ENCODE peak calls at places on chromosome 18, in ten cellular contexts. One of them, this sample, is unnamed. For H3K36me3, the result is how much of the 10 kb centered on the place peaks cover.

GRCh38 chr18:48785091-48785614 is 165.6 kb downstream of the SMAD7 start:
- DNase-seq in neural progenitor cell: no peak
- DNase-seq in lower lobe of right lung: peak
- DNase-seq in K562: no peak
- DNase-seq in PC-3: no peak
- DNase-seq in body of pancreas: no peak
- DNase-seq in lung: no peak
- DNase-seq in pancreas: no peak
- DNase-seq in transverse colon: peak
- DNase-seq in mesenchymal stem cell: no peak
- DNase-seq in this sample: no peak

GRCh38 chr18:80189197-80189865 is 58.0 kb downstream of the PARD6G start:
- DNase-seq in neural progenitor cell: no peak
- DNase-seq in lower lobe of right lung: no peak
- DNase-seq in K562: no peak
- DNase-seq in PC-3: no peak
- DNase-seq in body of pancreas: no peak
- DNase-seq in lung: no peak
- DNase-seq in pancreas: no peak
- DNase-seq in transverse colon: no peak
- DNase-seq in mesenchymal stem cell: no peak
- DNase-seq in this sample: no peak

GRCh38 chr18:55577812-55578539 is 10.0 kb downstream of the TCF4 start:
- DNase-seq in neural progenitor cell: no peak
- DNase-seq in lower lobe of right lung: no peak
- DNase-seq in K562: peak
- DNase-seq in PC-3: no peak
- DNase-seq in body of pancreas: no peak
- DNase-seq in lung: no peak
- DNase-seq in pancreas: no peak
- DNase-seq in transverse colon: no peak
- DNase-seq in mesenchymal stem cell: no peak
- DNase-seq in this sample: peak

GRCh38 chr18:61892683-61893303 is at the start of gene RNF152:
- DNase-seq in neural progenitor cell: peak
- DNase-seq in lower lobe of right lung: no peak
- DNase-seq in K562: no peak
- DNase-seq in PC-3: no peak
- DNase-seq in body of pancreas: peak
- DNase-seq in lung: peak
- DNase-seq in pancreas: peak
- DNase-seq in transverse colon: peak
- DNase-seq in mesenchymal stem cell: peak
- DNase-seq in this sample: peak

GRCh38 chr18:46386788-46387187 is 270.2 kb downstream of the LOXHD1 start:
- DNase-seq in neural progenitor cell: no peak
- DNase-seq in lower lobe of right lung: no peak
- DNase-seq in K562: no peak
- DNase-seq in PC-3: no peak
- DNase-seq in body of pancreas: no peak
- DNase-seq in lung: no peak
- DNase-seq in pancreas: no peak
- DNase-seq in transverse colon: no peak
- DNase-seq in mesenchymal stem cell: no peak
- DNase-seq in this sample: no peak

GRCh38 chr18:62458868-62459716 is 63.7 kb upstream of the ZCCHC2 start:
- DNase-seq in neural progenitor cell: no peak
- DNase-seq in lower lobe of right lung: no peak
- DNase-seq in K562: no peak
- DNase-seq in PC-3: no peak
- DNase-seq in body of pancreas: no peak
- DNase-seq in lung: peak
- DNase-seq in pancreas: no peak
- DNase-seq in transverse colon: no peak
- DNase-seq in mesenchymal stem cell: no peak
- DNase-seq in this sample: no peak

GRCh38 chr18:30415903-30416302 is 626.6 kb downstream of the DSC3 start:
- DNase-seq in neural progenitor cell: no peak
- DNase-seq in lower lobe of right lung: no peak
- DNase-seq in K562: no peak
- DNase-seq in PC-3: peak
- DNase-seq in body of pancreas: no peak
- DNase-seq in lung: no peak
- DNase-seq in pancreas: no peak
- DNase-seq in transverse colon: no peak
- DNase-seq in mesenchymal stem cell: no peak
- DNase-seq in this sample: no peak

GRCh38 chr18:396251-396555 is 104.3 kb downstream of the COLEC12 start:
- DNase-seq in neural progenitor cell: no peak
- DNase-seq in lower lobe of right lung: no peak
- DNase-seq in K562: no peak
- DNase-seq in PC-3: no peak
- DNase-seq in body of pancreas: no peak
- DNase-seq in lung: no peak
- DNase-seq in pancreas: no peak
- DNase-seq in transverse colon: no peak
- DNase-seq in mesenchymal stem cell: no peak
- DNase-seq in this sample: no peak

GRCh38 chr18:8799593-8799992 is 94.2 kb downstream of the MTCL1 start:
- DNase-seq in neural progenitor cell: no peak
- DNase-seq in lower lobe of right lung: no peak
- DNase-seq in K562: no peak
- DNase-seq in PC-3: no peak
- DNase-seq in body of pancreas: no peak
- DNase-seq in lung: no peak
- DNase-seq in pancreas: no peak
- DNase-seq in transverse colon: no peak
- DNase-seq in mesenchymal stem cell: no peak
- DNase-seq in this sample: no peak

GRCh38 chr18:8800876-8801262 is 95.5 kb downstream of the MTCL1 start:
- DNase-seq in neural progenitor cell: peak
- DNase-seq in lower lobe of right lung: no peak
- DNase-seq in K562: no peak
- DNase-seq in PC-3: no peak
- DNase-seq in body of pancreas: no peak
- DNase-seq in lung: no peak
- DNase-seq in pancreas: no peak
- DNase-seq in transverse colon: no peak
- DNase-seq in mesenchymal stem cell: no peak
- DNase-seq in this sample: no peak

GRCh38 chr18:8801263-8801901 is 96.0 kb downstream of the MTCL1 start:
- DNase-seq in neural progenitor cell: no peak
- DNase-seq in lower lobe of right lung: no peak
- DNase-seq in K562: no peak
- DNase-seq in PC-3: peak
- DNase-seq in body of pancreas: no peak
- DNase-seq in lung: no peak
- DNase-seq in pancreas: no peak
- DNase-seq in transverse colon: no peak
- DNase-seq in mesenchymal stem cell: peak
- DNase-seq in this sample: no peak

GRCh38 chr18:8800041-8800441 is 94.7 kb downstream of the MTCL1 start:
- DNase-seq in neural progenitor cell: no peak
- DNase-seq in lower lobe of right lung: no peak
- DNase-seq in K562: no peak
- DNase-seq in PC-3: no peak
- DNase-seq in body of pancreas: peak
- DNase-seq in lung: no peak
- DNase-seq in pancreas: peak
- DNase-seq in transverse colon: no peak
- DNase-seq in mesenchymal stem cell: no peak
- DNase-seq in this sample: no peak

DNA sequence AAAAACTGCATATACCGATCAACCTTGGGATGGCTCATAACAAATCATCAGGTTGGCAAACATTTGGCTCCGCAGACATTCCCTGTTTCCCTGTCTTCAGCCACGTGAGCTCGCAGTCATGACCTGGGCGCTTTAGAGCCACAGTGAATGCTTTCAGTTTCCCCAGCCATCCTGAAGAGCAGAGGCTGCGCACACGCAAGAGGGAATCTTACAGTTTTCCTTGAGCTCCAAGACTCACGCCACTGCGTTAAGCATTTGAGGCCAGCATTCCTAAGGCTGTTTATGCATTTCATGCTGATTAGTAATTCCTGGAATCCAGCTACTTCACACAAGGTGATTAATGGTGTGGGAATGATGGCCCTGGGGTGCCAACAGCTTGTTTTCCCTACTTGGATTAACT is 95.1 kb downstream of the MTCL1 start:
- DNase-seq in neural progenitor cell: peak
- DNase-seq in lower lobe of right lung: no peak
- DNase-seq in K562: no peak
- DNase-seq in PC-3: peak
- DNase-seq in body of pancreas: peak
- DNase-seq in lung: no peak
- DNase-seq in pancreas: peak
- DNase-seq in transverse colon: no peak
- DNase-seq in mesenchymal stem cell: peak
- DNase-seq in this sample: no peak
- H3K4me3 ChIP-seq in neural progenitor cell: no peak
- H3K4me3 ChIP-seq in lower lobe of right lung: no peak
- H3K4me3 ChIP-seq in K562: no peak
- H3K4me3 ChIP-seq in PC-3: peak
- H3K4me3 ChIP-seq in body of pancreas: no peak
- H3K4me3 ChIP-seq in lung: no peak
- H3K4me3 ChIP-seq in pancreas: no peak
- H3K4me3 ChIP-seq in transverse colon: no peak
- H3K4me3 ChIP-seq in mesenchymal stem cell: peak
- H3K4me3 ChIP-seq in this sample: no peak

GRCh38 chr18:36175481-36175880 is 11.8 kb upstream of the MOCOS start:
- DNase-seq in neural progenitor cell: no peak
- DNase-seq in lower lobe of right lung: no peak
- DNase-seq in K562: no peak
- DNase-seq in PC-3: no peak
- DNase-seq in body of pancreas: no peak
- DNase-seq in lung: no peak
- DNase-seq in pancreas: no peak
- DNase-seq in transverse colon: no peak
- DNase-seq in mesenchymal stem cell: no peak
- DNase-seq in this sample: no peak
- H3K27ac ChIP-seq in neural progenitor cell: no peak
- H3K27ac ChIP-seq in lower lobe of right lung: no peak
- H3K27ac ChIP-seq in K562: no peak
- H3K27ac ChIP-seq in PC-3: no peak
- H3K27ac ChIP-seq in body of pancreas: no peak
- H3K27ac ChIP-seq in lung: no peak
- H3K27ac ChIP-seq in pancreas: no peak
- H3K27ac ChIP-seq in transverse colon: peak
- H3K27ac ChIP-seq in mesenchymal stem cell: no peak
- H3K27ac ChIP-seq in this sample: no peak

GRCh38 chr18:6598657-6599056 is 130.9 kb upstream of the ARHGAP28 start:
- DNase-seq in neural progenitor cell: no peak
- DNase-seq in lower lobe of right lung: no peak
- DNase-seq in K562: no peak
- DNase-seq in PC-3: no peak
- DNase-seq in body of pancreas: no peak
- DNase-seq in lung: no peak
- DNase-seq in pancreas: no peak
- DNase-seq in transverse colon: no peak
- DNase-seq in mesenchymal stem cell: no peak
- DNase-seq in this sample: no peak
- H3K36me3 ChIP-seq in neural progenitor cell: under half
- H3K36me3 ChIP-seq in lower lobe of right lung: under half
- H3K36me3 ChIP-seq in K562: under half
- H3K36me3 ChIP-seq in PC-3: under half
- H3K36me3 ChIP-seq in body of pancreas: under half
- H3K36me3 ChIP-seq in lung: under half
- H3K36me3 ChIP-seq in pancreas: under half
- H3K36me3 ChIP-seq in transverse colon: under half
- H3K36me3 ChIP-seq in mesenchymal stem cell: under half
- H3K36me3 ChIP-seq in this sample: under half

GRCh38 chr18:59695551-59695950 is 1.7 kb downstream of the CCBE1 start:
- DNase-seq in neural progenitor cell: no peak
- DNase-seq in lower lobe of right lung: no peak
- DNase-seq in K562: no peak
- DNase-seq in PC-3: peak
- DNase-seq in body of pancreas: no peak
- DNase-seq in lung: no peak
- DNase-seq in pancreas: no peak
- DNase-seq in transverse colon: no peak
- DNase-seq in mesenchymal stem cell: no peak
- DNase-seq in this sample: no peak

GRCh38 chr18:59694824-59695223 is 2.4 kb downstream of the CCBE1 start:
- DNase-seq in neural progenitor cell: no peak
- DNase-seq in lower lobe of right lung: no peak
- DNase-seq in K562: no peak
- DNase-seq in PC-3: no peak
- DNase-seq in body of pancreas: no peak
- DNase-seq in lung: no peak
- DNase-seq in pancreas: no peak
- DNase-seq in transverse colon: no peak
- DNase-seq in mesenchymal stem cell: no peak
- DNase-seq in this sample: no peak

GRCh38 chr18:59697236-59697932 is at the start of gene CCBE1:
- DNase-seq in neural progenitor cell: peak
- DNase-seq in lower lobe of right lung: peak
- DNase-seq in K562: peak
- DNase-seq in PC-3: peak
- DNase-seq in body of pancreas: peak
- DNase-seq in lung: peak
- DNase-seq in pancreas: peak
- DNase-seq in transverse colon: peak
- DNase-seq in mesenchymal stem cell: peak
- DNase-seq in this sample: peak

GRCh38 chr18:59699061-59699460 is 1.8 kb upstream of the CCBE1 start:
- DNase-seq in neural progenitor cell: no peak
- DNase-seq in lower lobe of right lung: no peak
- DNase-seq in K562: no peak
- DNase-seq in PC-3: no peak
- DNase-seq in body of pancreas: no peak
- DNase-seq in lung: no peak
- DNase-seq in pancreas: no peak
- DNase-seq in transverse colon: no peak
- DNase-seq in mesenchymal stem cell: no peak
- DNase-seq in this sample: no peak

DNA sequence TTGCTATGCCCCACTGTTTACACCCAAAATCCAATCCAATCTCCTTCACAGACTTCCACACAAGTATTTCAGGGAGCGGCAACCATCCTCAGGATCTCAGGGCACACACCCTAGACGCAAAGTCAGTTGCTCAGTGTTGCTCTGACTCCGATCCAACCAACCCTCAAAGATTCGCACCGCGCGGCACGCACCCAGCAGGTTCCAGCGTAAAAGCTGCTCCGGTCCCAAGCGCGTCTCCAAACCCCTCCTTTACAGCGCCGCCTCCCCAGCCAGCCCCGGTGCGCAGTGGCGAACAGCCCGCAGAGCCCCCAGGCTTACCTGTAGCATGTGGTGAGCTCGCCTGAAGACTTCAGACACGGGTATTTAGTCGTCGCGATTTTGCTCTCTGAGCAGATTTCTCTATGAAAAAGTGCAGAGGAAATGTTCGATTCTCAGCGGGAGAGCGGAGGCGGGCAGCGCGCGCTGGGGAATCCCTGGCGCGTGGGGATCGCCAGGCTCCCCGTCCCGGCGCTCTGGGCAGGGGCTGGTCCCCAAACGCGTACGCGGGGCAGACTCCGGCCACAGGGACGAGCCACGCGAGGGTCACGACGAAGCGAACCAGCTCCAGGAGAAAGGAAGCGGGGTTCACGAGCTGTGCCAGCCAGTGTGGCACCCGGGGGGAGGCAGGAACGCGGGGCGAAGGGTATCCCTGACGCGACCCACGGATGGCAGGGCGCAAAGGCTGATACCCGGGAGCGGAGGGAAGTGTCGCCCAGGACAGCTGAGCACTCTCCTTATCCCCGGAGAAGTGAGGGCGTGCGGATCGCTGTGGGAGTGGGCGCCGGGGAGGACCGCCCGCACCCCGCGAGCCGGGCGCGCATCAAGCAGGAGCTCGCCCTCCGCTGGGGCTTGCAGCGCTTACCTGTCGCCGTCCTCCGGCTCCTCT is 650 bp downstream of the CCBE1 start:
- DNase-seq in neural progenitor cell: peak
- DNase-seq in lower lobe of right lung: no peak
- DNase-seq in K562: no peak
- DNase-seq in PC-3: peak
- DNase-seq in body of pancreas: no peak
- DNase-seq in lung: no peak
- DNase-seq in pancreas: no peak
- DNase-seq in transverse colon: peak
- DNase-seq in mesenchymal stem cell: peak
- DNase-seq in this sample: peak
- H3K4me3 ChIP-seq in neural progenitor cell: peak
- H3K4me3 ChIP-seq in lower lobe of right lung: peak
- H3K4me3 ChIP-seq in K562: no peak
- H3K4me3 ChIP-seq in PC-3: peak
- H3K4me3 ChIP-seq in body of pancreas: no peak
- H3K4me3 ChIP-seq in lung: peak
- H3K4me3 ChIP-seq in pancreas: no peak
- H3K4me3 ChIP-seq in transverse colon: peak
- H3K4me3 ChIP-seq in mesenchymal stem cell: peak
- H3K4me3 ChIP-seq in this sample: peak

This sample was measured in A673.